ENCODE peak calls at places on chromosomes 7 and 10, in eight cellular contexts. X is fibroblast of mammary gland; L is A172; C is right lobe of liver; I is activated CD8-positive, alpha-beta memory T cell treated with anti-CD3 and anti-CD28 coated beads for 48 hours; J is CD4-positive, alpha-beta T cell; U is astrocyte of the cerebellum; B is activated T-helper 1 cell treated with anti-CD3 and anti-CD28 coated beads, Interleukin-2, amount 50 U/mL, for 16 hours. P is an unnamed sample.

GRCh38 chr10:15106352-15107013 is 9.3 kb downstream of the RPP38 start:
- DNase-seq in X (peak), L (peak), C (no peak), I (peak), J (peak), U (peak), B (peak), P (peak)

GRCh38 chr7:154503962-154504550 is 451.9 kb downstream of the DPP6 start:
- DNase-seq in X (peak), L (peak), C (no peak), I (no peak), J (no peak), U (peak), B (no peak), P (no peak)

GRCh38 chr7:140646931-140647647 is 6.5 kb upstream of the DENND2A start:
- DNase-seq in X (no peak), L (peak), C (no peak), I (no peak), J (no peak), U (no peak), B (no peak), P (no peak)

GRCh38 chr7:158498443-158499108 is 89.0 kb downstream of the PTPRN2 start:
- DNase-seq in X (no peak), L (no peak), C (no peak), I (no peak), J (no peak), U (no peak), B (no peak), P (no peak)

GRCh38 chr10:85606401-85606800 is 760.2 kb downstream of the GRID1 start:
- DNase-seq in X (no peak), L (no peak), C (no peak), I (no peak), J (no peak), U (no peak), B (no peak), P (peak)

GRCh38 chr10:6667679-6668270 is 87.7 kb upstream of the PRKCQ start:
- DNase-seq in X (peak), L (peak), C (no peak), I (no peak), J (peak), U (peak), B (no peak), P (no peak)

GRCh38 chr10:119198438-119198837 is 8.9 kb upstream of the GRK5 start:
- DNase-seq in X (no peak), L (no peak), C (no peak), I (no peak), J (no peak), U (no peak), B (no peak), P (no peak)

GRCh38 chr7:75957021-75957736 is 37.2 kb downstream of the TMEM120A start:
- DNase-seq in X (no peak), L (peak), C (peak), I (no peak), J (no peak), U (no peak), B (no peak), P (no peak)

GRCh38 chr10:17169807-17170206 is 31.7 kb downstream of the TRDMT1 start:
- DNase-seq in X (no peak), L (no peak), C (no peak), I (no peak), J (no peak), U (no peak), B (no peak), P (no peak)

GRCh38 chr10:116757246-116757645 is 14.9 kb upstream of the HSPA12A start:
- DNase-seq in X (no peak), L (no peak), C (no peak), I (no peak), J (no peak), U (no peak), B (no peak), P (no peak)

GRCh38 chr7:77797734-77798393 is 370 bp downstream of the TMEM60 start:
- DNase-seq in X (no peak), L (no peak), C (no peak), I (no peak), J (no peak), U (no peak), B (no peak), P (no peak)

GRCh38 chr10:3756360-3756740 is 28.7 kb downstream of the KLF6 start:
- DNase-seq in X (no peak), L (no peak), C (no peak), I (no peak), J (no peak), U (no peak), B (no peak), P (no peak)

GRCh38 chr7:155402941-155403340 is 55.0 kb upstream of the EN2 start:
- DNase-seq in X (no peak), L (no peak), C (no peak), I (no peak), J (no peak), U (no peak), B (no peak), P (no peak)

GRCh38 chr10:81903472-81903871 is 28.5 kb downstream of the NRG3 start:
- DNase-seq in X (no peak), L (no peak), C (no peak), I (no peak), J (no peak), U (no peak), B (no peak), P (no peak)

GRCh38 chr10:105727131-105727530 is 1086.0 kb downstream of the SORCS3 start:
- DNase-seq in X (no peak), L (no peak), C (no peak), I (no peak), J (no peak), U (no peak), B (no peak), P (no peak)

GRCh38 chr7:130491841-130492518 is at the start of gene MEST:
- DNase-seq in X (no peak), L (no peak), C (peak), I (no peak), J (no peak), U (no peak), B (no peak), P (no peak)

GRCh38 chr7:69843653-69844052 is 245.4 kb downstream of the AUTS2 start:
- DNase-seq in X (no peak), L (no peak), C (no peak), I (no peak), J (no peak), U (no peak), B (no peak), P (no peak)

GRCh38 chr7:88183051-88183450 is 36.8 kb downstream of the SRI start:
- DNase-seq in X (no peak), L (no peak), C (no peak), I (no peak), J (no peak), U (no peak), B (no peak), P (no peak)

GRCh38 chr7:2938514-2939192 is 94.5 kb upstream of the GNA12 start:
- DNase-seq in X (no peak), L (no peak), C (peak), I (no peak), J (no peak), U (no peak), B (no peak), P (no peak)

GRCh38 chr10:114486938-114487814 is 82.9 kb upstream of the AFAP1L2 start:
- DNase-seq in X (peak), L (peak), C (no peak), I (no peak), J (no peak), U (no peak), B (no peak), P (no peak)

GRCh38 chr7:87926581-87927461 is 7.2 kb upstream of the ADAM22 start:
- DNase-seq in X (peak), L (peak), C (no peak), I (no peak), J (no peak), U (peak), B (no peak), P (no peak)

GRCh38 chr7:14021069-14021468 is 31.6 kb upstream of the ETV1 start:
- DNase-seq in X (peak), L (peak), C (no peak), I (no peak), J (no peak), U (peak), B (no peak), P (no peak)

GRCh38 chr10:115093286-115093775 is at the start of gene ATRNL1:
- DNase-seq in X (no peak), L (peak), C (no peak), I (no peak), J (no peak), U (no peak), B (no peak), P (peak)

GRCh38 chr7:2255145-2256139 is 13.4 kb downstream of the NUDT1 start:
- DNase-seq in X (no peak), L (peak), C (peak), I (no peak), J (no peak), U (peak), B (no peak), P (no peak)

GRCh38 chr7:138417103-138417695 is 42.9 kb upstream of the TRIM24 start:
- DNase-seq in X (no peak), L (no peak), C (no peak), I (no peak), J (no peak), U (no peak), B (no peak), P (no peak)

GRCh38 chr7:38127216-38128207 is 50.5 kb upstream of the STARD3NL start:
- DNase-seq in X (no peak), L (no peak), C (no peak), I (no peak), J (no peak), U (no peak), B (no peak), P (no peak)

P was measured in type B pancreatic cell.